ENCODE peak calls at places on chromosome 22, in six cellular contexts. One of them, this sample, is unnamed.

GRCh38 chr22:19120829-19121630 is 1.2 kb downstream of the DGCR2 start:
- DNase-seq in GM12878: no peak
- DNase-seq in K562: peak
- DNase-seq in suprapubic skin: no peak
- DNase-seq in stomach: peak
- DNase-seq in SK-N-SH: no peak
- DNase-seq in this sample: no peak

GRCh38 chr22:20610243-20610686 is 102.9 kb downstream of the MED15 start:
- DNase-seq in GM12878: no peak
- DNase-seq in stomach: no peak
- DNase-seq in K562: no peak
- DNase-seq in SK-N-SH: no peak
- DNase-seq in suprapubic skin: no peak
- DNase-seq in this sample: no peak

GRCh38 chr22:34055525-34056200 is 135.4 kb upstream of the LARGE1 start:
- DNase-seq in suprapubic skin: no peak
- DNase-seq in stomach: peak
- DNase-seq in K562: no peak
- DNase-seq in GM12878: no peak
- DNase-seq in SK-N-SH: peak
- DNase-seq in this sample: no peak

GRCh38 chr22:50301581-50301991 is 5.9 kb downstream of the PLXNB2 start:
- DNase-seq in stomach: peak
- DNase-seq in SK-N-SH: peak
- DNase-seq in K562: no peak
- DNase-seq in GM12878: no peak
- DNase-seq in suprapubic skin: no peak
- DNase-seq in this sample: no peak

GRCh38 chr22:48276933-48277867 is 1514.8 kb downstream of the TBC1D22A start:
- DNase-seq in SK-N-SH: no peak
- DNase-seq in stomach: no peak
- DNase-seq in suprapubic skin: no peak
- DNase-seq in GM12878: no peak
- DNase-seq in K562: no peak
- DNase-seq in this sample: no peak

GRCh38 chr22:48567213-48567975 is 1260.3 kb downstream of the BRD1 start:
- DNase-seq in suprapubic skin: no peak
- DNase-seq in SK-N-SH: peak
- DNase-seq in K562: no peak
- DNase-seq in stomach: no peak
- DNase-seq in GM12878: no peak
- DNase-seq in this sample: no peak

GRCh38 chr22:36304429-36304828 is 51.5 kb downstream of the APOL1 start:
- DNase-seq in K562: no peak
- DNase-seq in SK-N-SH: no peak
- DNase-seq in GM12878: no peak
- DNase-seq in stomach: no peak
- DNase-seq in suprapubic skin: no peak
- DNase-seq in this sample: no peak

GRCh38 chr22:24437091-24437490 is 9.7 kb downstream of the ADORA2A start:
- DNase-seq in K562: no peak
- DNase-seq in stomach: no peak
- DNase-seq in suprapubic skin: no peak
- DNase-seq in SK-N-SH: peak
- DNase-seq in GM12878: no peak
- DNase-seq in this sample: no peak

GRCh38 chr22:36873614-36874308 is 13.0 kb downstream of the NCF4 start:
- DNase-seq in stomach: peak
- DNase-seq in GM12878: peak
- DNase-seq in suprapubic skin: no peak
- DNase-seq in K562: peak
- DNase-seq in SK-N-SH: peak
- DNase-seq in this sample: no peak

GRCh38 chr22:44131989-44132685 is 48.6 kb upstream of the PARVG start:
- DNase-seq in stomach: no peak
- DNase-seq in K562: no peak
- DNase-seq in GM12878: no peak
- DNase-seq in suprapubic skin: no peak
- DNase-seq in SK-N-SH: no peak
- DNase-seq in this sample: no peak

GRCh38 chr22:48979482-48979881 is 848.2 kb downstream of the BRD1 start:
- DNase-seq in stomach: no peak
- DNase-seq in K562: peak
- DNase-seq in GM12878: no peak
- DNase-seq in SK-N-SH: no peak
- DNase-seq in suprapubic skin: no peak
- DNase-seq in this sample: no peak

DNA sequence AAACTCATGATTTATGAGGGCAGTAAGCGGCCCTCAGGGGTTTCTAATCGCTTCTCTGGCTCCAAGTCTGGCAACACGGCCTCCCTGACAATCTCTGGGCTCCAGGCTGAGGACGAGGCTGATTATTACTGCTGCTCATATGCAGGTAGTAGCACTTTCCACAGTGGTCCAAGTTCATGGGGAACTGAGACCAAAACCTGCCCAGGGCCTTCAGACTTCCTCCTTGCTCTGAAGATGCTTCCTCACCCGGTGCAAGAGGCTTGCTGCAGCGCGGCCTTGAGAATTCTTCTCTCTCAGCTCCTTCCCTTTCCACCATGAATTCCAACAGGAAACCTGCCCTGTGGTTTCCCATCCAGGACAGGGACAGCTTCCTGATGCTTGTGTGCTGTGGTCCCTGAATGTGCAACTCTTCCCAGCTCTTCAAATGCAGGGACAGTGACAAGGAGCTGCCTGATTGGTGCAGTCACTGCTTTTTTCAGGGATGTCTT is 53.9 kb downstream of the GGTLC2 start:
- DNase-seq in SK-N-SH: no peak
- DNase-seq in stomach: no peak
- DNase-seq in K562: no peak
- DNase-seq in GM12878: no peak
- DNase-seq in suprapubic skin: peak
- DNase-seq in this sample: no peak
- TF ChIP-seq EP300 in SK-N-SH: no peak
- TF ChIP-seq EP300 in stomach: no peak
- TF ChIP-seq EP300 in K562: no peak
- TF ChIP-seq EP300 in GM12878: no peak
- TF ChIP-seq EP300 in suprapubic skin: no peak
- TF ChIP-seq EP300 in this sample: no peak

GRCh38 chr22:30469165-30469564 is 2.7 kb downstream of the SEC14L3 start:
- DNase-seq in K562: no peak
- DNase-seq in suprapubic skin: no peak
- DNase-seq in GM12878: no peak
- DNase-seq in SK-N-SH: no peak
- DNase-seq in stomach: no peak
- DNase-seq in this sample: no peak
- TF ChIP-seq EP300 in K562: no peak
- TF ChIP-seq EP300 in suprapubic skin: no peak
- TF ChIP-seq EP300 in GM12878: no peak
- TF ChIP-seq EP300 in SK-N-SH: no peak
- TF ChIP-seq EP300 in stomach: no peak
- TF ChIP-seq EP300 in this sample: no peak

DNA sequence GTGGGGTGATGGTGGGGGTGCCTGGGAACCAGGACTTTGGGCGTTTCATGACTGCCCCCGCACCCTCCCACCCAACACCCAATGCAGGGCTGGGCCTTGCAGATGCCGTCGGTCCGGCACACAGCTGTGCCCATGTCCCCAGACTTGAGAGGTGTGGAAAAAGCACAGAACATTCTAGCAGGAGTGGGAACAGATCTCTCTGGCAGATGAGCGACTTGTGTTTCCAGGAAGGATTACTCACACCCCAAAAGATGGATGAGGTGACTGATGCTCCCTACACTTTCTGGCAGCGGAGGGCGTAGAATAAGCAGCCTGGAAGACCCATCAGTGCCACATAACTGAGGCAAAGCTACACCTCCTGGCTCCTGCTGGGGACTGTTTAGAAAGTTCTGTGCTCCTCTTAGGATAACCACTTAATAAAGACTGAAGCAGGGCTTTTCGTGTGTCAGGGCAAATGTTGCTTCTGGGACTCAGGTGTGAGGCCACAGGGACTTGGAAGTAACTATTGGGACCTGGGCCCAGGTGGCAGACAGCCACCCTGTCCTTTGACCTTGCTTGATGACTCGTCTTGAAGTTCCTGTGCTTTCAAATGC is 24.2 kb downstream of the FBLN1 start:
- DNase-seq in suprapubic skin: no peak
- DNase-seq in GM12878: no peak
- DNase-seq in K562: no peak
- DNase-seq in stomach: no peak
- DNase-seq in SK-N-SH: no peak
- DNase-seq in this sample: no peak
- TF ChIP-seq EP300 in suprapubic skin: peak
- TF ChIP-seq EP300 in GM12878: no peak
- TF ChIP-seq EP300 in K562: no peak
- TF ChIP-seq EP300 in stomach: peak
- TF ChIP-seq EP300 in SK-N-SH: no peak
- TF ChIP-seq EP300 in this sample: no peak

GRCh38 chr22:25853902-25854301 is 111.9 kb downstream of the MYO18B start:
- DNase-seq in suprapubic skin: no peak
- DNase-seq in SK-N-SH: peak
- DNase-seq in K562: peak
- DNase-seq in GM12878: no peak
- DNase-seq in stomach: no peak
- DNase-seq in this sample: no peak
- TF ChIP-seq EP300 in suprapubic skin: no peak
- TF ChIP-seq EP300 in SK-N-SH: no peak
- TF ChIP-seq EP300 in K562: no peak
- TF ChIP-seq EP300 in GM12878: no peak
- TF ChIP-seq EP300 in stomach: no peak
- TF ChIP-seq EP300 in this sample: no peak

DNA sequence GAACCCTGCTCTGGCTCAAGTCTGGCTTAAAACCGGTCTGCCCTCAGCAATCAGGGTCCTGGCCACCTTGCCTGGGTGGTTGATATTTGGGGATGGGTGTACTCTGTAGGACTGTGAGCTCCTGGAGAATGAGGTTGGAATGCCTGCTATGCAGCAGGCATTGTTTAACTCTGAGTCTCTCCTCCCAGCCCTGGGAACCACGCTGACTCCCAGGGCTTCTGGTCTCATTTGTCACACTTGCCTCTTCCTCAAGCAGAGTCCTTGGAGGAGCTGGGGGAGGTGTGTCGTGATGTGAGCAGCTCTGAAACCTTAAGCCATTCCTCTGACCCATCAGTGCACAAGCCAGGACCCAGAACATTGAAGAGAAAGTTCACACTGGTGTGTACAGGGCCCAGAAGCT is 340.1 kb downstream of the MN1 start:
- DNase-seq in suprapubic skin: no peak
- DNase-seq in K562: no peak
- DNase-seq in GM12878: no peak
- DNase-seq in SK-N-SH: no peak
- DNase-seq in stomach: no peak
- DNase-seq in this sample: no peak
- TF ChIP-seq EP300 in suprapubic skin: no peak
- TF ChIP-seq EP300 in K562: no peak
- TF ChIP-seq EP300 in GM12878: no peak
- TF ChIP-seq EP300 in SK-N-SH: peak
- TF ChIP-seq EP300 in stomach: no peak
- TF ChIP-seq EP300 in this sample: no peak

GRCh38 chr22:38656256-38657148 is at the start of the genes CBY1 and FAM227A:
- DNase-seq in stomach: peak
- DNase-seq in K562: peak
- DNase-seq in suprapubic skin: peak
- DNase-seq in SK-N-SH: peak
- DNase-seq in GM12878: peak
- DNase-seq in this sample: peak
- TF ChIP-seq EP300 in stomach: no peak
- TF ChIP-seq EP300 in K562: no peak
- TF ChIP-seq EP300 in suprapubic skin: no peak
- TF ChIP-seq EP300 in SK-N-SH: no peak
- TF ChIP-seq EP300 in GM12878: no peak
- TF ChIP-seq EP300 in this sample: peak

DNA sequence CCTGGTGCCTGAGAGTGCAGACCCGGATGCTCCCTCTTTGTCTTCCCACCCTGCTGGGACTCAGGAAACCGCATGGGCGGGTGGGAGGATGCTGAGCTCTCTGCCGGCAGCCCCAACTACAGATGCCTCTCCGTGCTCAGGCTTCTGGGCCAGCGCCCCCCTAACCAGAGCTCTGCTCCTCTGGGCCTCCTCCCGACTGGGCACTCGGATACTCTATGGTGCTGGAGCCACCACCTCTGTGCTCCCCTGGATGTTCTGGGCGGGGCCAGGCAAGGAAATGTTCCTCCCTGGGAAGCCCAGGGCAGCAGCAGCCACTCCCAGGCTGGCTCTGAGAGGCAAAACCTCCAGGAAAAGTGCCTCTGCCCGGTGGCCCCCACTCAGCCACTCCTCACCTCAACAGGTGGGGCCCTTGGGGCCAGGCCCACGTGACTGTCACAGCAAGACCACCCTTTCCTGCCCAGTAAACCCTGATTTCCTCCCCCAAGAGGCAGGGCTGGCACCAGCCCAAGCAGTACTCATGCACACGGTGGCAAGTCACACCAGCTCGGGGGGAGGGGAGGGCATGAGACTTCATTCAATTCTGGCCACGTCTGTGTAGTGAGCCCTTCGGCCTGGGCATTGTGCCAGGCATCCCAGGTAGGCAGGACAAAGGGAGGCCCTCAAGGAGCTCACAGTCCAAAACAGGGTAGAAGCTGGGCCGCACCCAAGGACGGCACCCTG is 54.7 kb upstream of the TCF20 start:
- DNase-seq in suprapubic skin: no peak
- DNase-seq in SK-N-SH: no peak
- DNase-seq in stomach: peak
- DNase-seq in GM12878: no peak
- DNase-seq in K562: no peak
- DNase-seq in this sample: no peak
- TF ChIP-seq EP300 in suprapubic skin: no peak
- TF ChIP-seq EP300 in SK-N-SH: no peak
- TF ChIP-seq EP300 in stomach: no peak
- TF ChIP-seq EP300 in GM12878: no peak
- TF ChIP-seq EP300 in K562: no peak
- TF ChIP-seq EP300 in this sample: no peak

DNA sequence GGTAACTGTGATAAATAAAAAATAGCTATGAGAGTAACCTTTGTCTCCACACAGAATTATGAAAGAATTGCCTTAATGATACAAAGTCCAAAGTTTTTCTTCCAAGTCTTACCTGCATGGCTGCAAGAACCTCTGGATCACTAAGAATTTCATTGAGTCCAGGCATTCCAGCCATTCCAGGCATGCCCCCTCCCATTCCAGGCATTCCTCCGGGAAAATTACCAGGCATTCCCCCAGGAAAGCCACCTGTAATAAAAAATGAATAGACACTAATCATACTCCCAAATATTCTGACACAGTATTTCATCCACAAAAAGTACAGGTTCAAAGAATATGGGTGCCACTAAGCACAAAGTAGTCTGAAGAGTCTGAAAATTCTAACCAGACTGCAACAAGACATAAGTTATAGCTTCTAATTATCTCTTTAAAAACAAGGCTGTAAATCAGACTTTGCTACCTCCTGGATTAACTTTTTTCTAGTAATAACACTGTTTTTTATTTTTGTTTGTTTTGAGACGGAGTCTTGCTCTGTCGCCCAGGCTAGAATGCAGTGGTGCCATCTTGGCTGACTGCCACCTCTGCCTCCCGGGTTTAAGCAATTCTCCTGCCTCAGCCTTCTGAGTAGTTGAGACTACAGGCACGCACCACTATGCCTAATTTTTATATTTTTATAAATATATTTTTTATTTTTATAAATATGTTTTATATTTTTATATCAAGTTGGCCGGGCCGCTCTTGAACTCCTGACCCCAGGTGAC is 8.0 kb upstream of the SLC25A17 start:
- DNase-seq in suprapubic skin: no peak
- DNase-seq in GM12878: no peak
- DNase-seq in K562: no peak
- DNase-seq in SK-N-SH: no peak
- DNase-seq in stomach: no peak
- DNase-seq in this sample: no peak
- TF ChIP-seq EP300 in suprapubic skin: no peak
- TF ChIP-seq EP300 in GM12878: no peak
- TF ChIP-seq EP300 in K562: no peak
- TF ChIP-seq EP300 in SK-N-SH: no peak
- TF ChIP-seq EP300 in stomach: no peak
- TF ChIP-seq EP300 in this sample: no peak